ENCODE peak calls at places on chromosome 7, in five cellular contexts. Q is right atrium auricular region, X is epithelial cell of esophagus, K is endothelial cell, M is lower leg skin. C is an unnamed sample.

GRCh38 chr7:112162161-112163020 is 43.8 kb downstream of the DOCK4 start:
- DNase-seq in Q (peak), K (peak), X (peak), M (no peak), C (no peak)

GRCh38 chr7:149760538-149760937 is 12.8 kb downstream of the ZNF467 start:
- DNase-seq in K (no peak), X (no peak), Q (no peak), M (no peak), C (no peak)

GRCh38 chr7:41219276-41219675 is 483.6 kb downstream of the INHBA start:
- DNase-seq in X (no peak), K (no peak), M (no peak), Q (no peak), C (no peak)

GRCh38 chr7:137990251-137990901 is 11.5 kb downstream of the CREB3L2 start:
- DNase-seq in X (peak), M (no peak), Q (no peak), K (no peak), C (no peak)

GRCh38 chr7:74284781-74285259 is 4.4 kb upstream of the CLIP2 start:
- DNase-seq in Q (no peak), X (no peak), K (no peak), M (no peak), C (peak)

GRCh38 chr7:100655908-100656674 is at the start of gene ACTL6B:
- DNase-seq in Q (no peak), M (no peak), X (peak), K (peak), C (peak)

GRCh38 chr7:33853361-33854062 is 51.8 kb upstream of the BMPER start:
- DNase-seq in Q (no peak), K (no peak), X (no peak), M (no peak), C (no peak)

GRCh38 chr7:4781366-4782069 is 6.1 kb downstream of the AP5Z1 start:
- DNase-seq in Q (no peak), M (no peak), K (no peak), X (no peak), C (no peak)

GRCh38 chr7:115292381-115292780 is 370.5 kb downstream of the MDFIC start:
- DNase-seq in Q (no peak), K (no peak), X (no peak), M (no peak), C (no peak)

GRCh38 chr7:95004618-95005282 is 97.4 kb downstream of the PPP1R9A start:
- DNase-seq in M (no peak), X (no peak), Q (no peak), K (no peak), C (no peak)

GRCh38 chr7:55050286-55050685 is 31.5 kb downstream of the EGFR start:
- DNase-seq in K (no peak), X (no peak), M (no peak), Q (no peak), C (no peak)

GRCh38 chr7:91310829-91311460 is 46.7 kb downstream of the FZD1 start:
- DNase-seq in M (no peak), X (peak), Q (no peak), K (no peak), C (no peak)

GRCh38 chr7:47518827-47519226 is 63.1 kb downstream of the TNS3 start:
- DNase-seq in K (no peak), Q (peak), X (peak), M (no peak), C (no peak)

GRCh38 chr7:50268223-50268622 is 36.3 kb upstream of the IKZF1 start:
- DNase-seq in K (no peak), M (no peak), X (no peak), Q (no peak), C (no peak)

GRCh38 chr7:45718464-45719330 is 144.5 kb downstream of the ADCY1 start:
- DNase-seq in Q (no peak), K (no peak), X (no peak), M (no peak), C (no peak)

GRCh38 chr7:74023037-74023436 is 4.9 kb upstream of the ELN start:
- DNase-seq in M (peak), K (no peak), Q (peak), X (peak), C (no peak)

GRCh38 chr7:40194743-40195142 is 59.9 kb downstream of the SUGCT start:
- DNase-seq in X (peak), M (peak), K (no peak), Q (no peak), C (no peak)

GRCh38 chr7:29146888-29147609 is 712 bp upstream of the CPVL start:
- DNase-seq in X (no peak), Q (no peak), K (no peak), M (no peak), C (no peak)

GRCh38 chr7:132865366-132865765 is 216.5 kb downstream of the CHCHD3 start:
- DNase-seq in Q (no peak), K (peak), X (no peak), M (no peak), C (no peak)

GRCh38 chr7:149783386-149784250 is 10.2 kb upstream of the ZNF467 start:
- DNase-seq in K (no peak), X (no peak), Q (no peak), M (no peak), C (no peak)

GRCh38 chr7:29483219-29484104 is 80.2 kb upstream of the PRR15 start:
- DNase-seq in Q (no peak), K (no peak), X (no peak), M (no peak), C (no peak)

GRCh38 chr7:128167316-128167691 is 73.8 kb upstream of the LEP start:
- DNase-seq in K (no peak), X (peak), Q (no peak), M (no peak), C (peak)

GRCh38 chr7:113444281-113444680 is 325.9 kb upstream of the SMIM30 start:
- DNase-seq in X (peak), M (no peak), K (no peak), Q (no peak), C (no peak)

GRCh38 chr7:127783267-127783559 is 131.2 kb downstream of the SND1 start:
- DNase-seq in M (no peak), Q (no peak), K (no peak), X (no peak), C (no peak)

GRCh38 chr7:101315336-101315735 is 6.3 kb downstream of the IFT22 start:
- DNase-seq in Q (no peak), K (peak), M (no peak), X (peak), C (peak)

GRCh38 chr7:38699481-38699880 is 68.3 kb upstream of the AMPH start:
- DNase-seq in X (peak), Q (no peak), M (no peak), K (no peak), C (no peak)

GRCh38 chr7:145143690-145144089 is 307.8 kb upstream of the TPK1 start:
- DNase-seq in Q (no peak), X (no peak), M (no peak), K (no peak), C (no peak)

GRCh38 chr7:142508251-142508650 is 241.0 kb upstream of the PRSS1 start:
- DNase-seq in X (peak), Q (no peak), M (no peak), K (no peak), C (no peak)

GRCh38 chr7:101947899-101948298 is 130.5 kb downstream of the CUX1 start:
- DNase-seq in M (no peak), K (no peak), Q (no peak), X (no peak), C (no peak)

GRCh38 chr7:121960678-121961461 is 87.9 kb downstream of the PTPRZ1 start:
- DNase-seq in M (no peak), K (no peak), X (peak), Q (no peak), C (no peak)

DNA sequence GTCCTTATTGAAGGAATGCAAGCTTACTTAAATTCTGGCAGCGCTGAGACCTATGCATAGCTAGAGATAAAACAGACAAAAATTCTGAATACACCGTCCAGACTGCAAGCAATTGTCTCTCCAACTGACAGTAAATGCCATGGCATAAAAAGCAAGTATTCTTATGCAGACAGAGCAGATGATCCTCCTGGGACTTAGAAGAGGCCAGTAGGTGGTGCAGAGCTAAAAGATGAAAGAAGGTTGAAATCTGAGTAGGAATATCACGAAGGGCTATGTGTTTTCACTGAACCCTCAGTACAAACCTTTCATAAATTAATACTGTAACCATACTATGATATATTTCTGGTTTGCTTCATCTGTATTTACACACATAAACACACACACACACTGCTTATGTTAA is 157.0 kb upstream of the CACNA2D1 start:
- DNase-seq in Q (no peak), M (no peak), X (peak), K (no peak), C (no peak)
- TF ChIP-seq CTCF in Q (no peak), M (no peak), X (peak), K (no peak), C (no peak)

GRCh38 chr7:2921748-2922147 is 77.6 kb upstream of the GNA12 start:
- DNase-seq in X (no peak), Q (no peak), K (peak), M (no peak), C (no peak)
- TF ChIP-seq CTCF in X (peak), Q (no peak), K (peak), M (no peak), C (no peak)

GRCh38 chr7:156964971-156965370 is 15.5 kb downstream of the NOM1 start:
- DNase-seq in X (no peak), Q (no peak), M (no peak), K (no peak), C (no peak)

GRCh38 chr7:156968183-156968582 is 18.7 kb downstream of the NOM1 start:
- DNase-seq in Q (no peak), K (no peak), M (no peak), X (no peak), C (no peak)

GRCh38 chr7:156966387-156966786 is 16.9 kb downstream of the NOM1 start:
- DNase-seq in Q (no peak), X (no peak), M (no peak), K (no peak), C (no peak)

GRCh38 chr7:156975620-156976019 is 26.1 kb downstream of the NOM1 start:
- DNase-seq in Q (no peak), M (no peak), K (no peak), X (no peak), C (no peak)

DNA sequence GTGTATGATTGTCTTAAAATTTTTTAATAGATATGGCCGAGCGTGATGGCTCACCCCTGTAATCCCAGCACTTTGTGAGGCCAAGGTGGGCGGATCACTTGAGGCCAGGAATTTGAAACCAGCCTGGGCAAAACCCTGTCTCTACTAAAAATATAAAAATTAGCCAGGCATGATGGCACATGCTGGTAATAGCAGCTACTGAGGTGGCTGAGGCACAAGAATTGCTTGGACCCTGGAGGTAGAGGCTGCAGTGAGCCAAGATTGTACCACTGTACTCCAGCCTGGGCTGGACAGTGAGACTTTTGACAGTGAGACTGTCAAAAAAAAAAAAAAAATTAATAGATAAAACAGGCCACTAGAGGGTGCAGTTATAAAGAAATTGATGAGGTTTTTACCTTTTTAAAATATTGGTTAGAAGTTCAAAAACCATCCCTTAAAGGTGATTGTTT is 20.5 kb downstream of the NOM1 start:
- DNase-seq in X (peak), M (no peak), Q (no peak), K (no peak), C (no peak)
- TF ChIP-seq CTCF in X (peak), M (no peak), Q (no peak), K (peak), C (peak)

GRCh38 chr7:131074043-131074442 is 253.6 kb upstream of the MKLN1 start:
- DNase-seq in X (no peak), K (no peak), Q (no peak), M (no peak), C (no peak)

GRCh38 chr7:131074585-131074984 is 253.1 kb upstream of the MKLN1 start:
- DNase-seq in M (no peak), X (no peak), K (no peak), Q (no peak), C (no peak)

GRCh38 chr7:131068604-131069021 is 259.1 kb upstream of the MKLN1 start:
- DNase-seq in K (no peak), M (no peak), Q (no peak), X (no peak), C (no peak)

GRCh38 chr7:131072505-131073091 is 255.1 kb upstream of the MKLN1 start:
- DNase-seq in K (no peak), X (peak), M (no peak), Q (no peak), C (no peak)

GRCh38 chr7:131071786-131072504 is 255.7 kb upstream of the MKLN1 start:
- DNase-seq in Q (peak), X (peak), M (no peak), K (no peak), C (no peak)
- TF ChIP-seq CTCF in Q (no peak), X (peak), M (no peak), K (peak), C (peak)

GRCh38 chr7:44700322-44700721 is 48.3 kb upstream of the ZMIZ2 start:
- DNase-seq in K (no peak), Q (no peak), M (no peak), X (no peak), C (no peak)
- TF ChIP-seq CTCF in K (no peak), Q (no peak), M (no peak), X (no peak), C (no peak)

DNA sequence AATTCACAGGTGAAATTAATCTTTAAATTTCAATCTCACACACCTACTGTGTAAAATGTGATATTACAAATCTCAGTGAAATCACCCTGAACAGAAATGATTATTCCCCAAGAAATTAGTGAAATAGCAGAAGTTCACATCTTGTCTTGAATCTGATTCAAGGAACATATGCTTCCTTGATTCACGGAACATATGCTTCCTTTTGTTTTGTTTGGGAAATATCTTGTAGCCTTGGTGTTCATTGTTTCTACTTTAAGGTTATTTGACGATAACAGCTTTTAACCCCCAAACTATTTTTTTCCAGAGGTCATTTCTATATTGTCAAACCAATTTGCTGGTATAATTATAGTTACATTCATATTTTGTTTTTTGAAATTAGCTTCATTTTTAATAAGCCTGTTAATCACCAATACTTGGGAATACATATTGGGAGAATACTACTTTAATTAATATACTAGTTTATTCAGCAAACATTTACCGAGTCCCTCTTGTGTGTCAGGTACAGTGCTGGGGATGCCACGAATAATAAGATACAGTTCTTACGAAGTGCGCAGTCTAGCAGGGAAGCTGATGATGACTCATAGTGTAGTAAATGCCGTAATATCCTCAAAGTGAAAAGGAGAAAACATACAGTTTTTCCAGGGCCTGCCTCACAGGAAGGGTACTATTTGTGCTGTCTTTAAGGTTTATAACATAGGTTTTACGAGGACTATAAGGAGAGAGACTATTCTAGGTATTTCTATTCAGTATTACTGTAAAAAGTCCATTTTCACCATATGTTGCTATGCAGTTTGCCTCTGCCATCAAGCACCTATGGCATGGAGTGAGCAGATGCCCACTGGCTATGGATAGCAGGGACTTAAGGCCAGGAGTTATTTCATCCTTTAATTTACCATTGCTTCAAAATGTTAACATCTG is 32.5 kb downstream of the PRKAR2B start:
- DNase-seq in M (no peak), K (no peak), X (no peak), Q (no peak), C (no peak)
- TF ChIP-seq CTCF in M (no peak), K (no peak), X (no peak), Q (no peak), C (no peak)

DNA sequence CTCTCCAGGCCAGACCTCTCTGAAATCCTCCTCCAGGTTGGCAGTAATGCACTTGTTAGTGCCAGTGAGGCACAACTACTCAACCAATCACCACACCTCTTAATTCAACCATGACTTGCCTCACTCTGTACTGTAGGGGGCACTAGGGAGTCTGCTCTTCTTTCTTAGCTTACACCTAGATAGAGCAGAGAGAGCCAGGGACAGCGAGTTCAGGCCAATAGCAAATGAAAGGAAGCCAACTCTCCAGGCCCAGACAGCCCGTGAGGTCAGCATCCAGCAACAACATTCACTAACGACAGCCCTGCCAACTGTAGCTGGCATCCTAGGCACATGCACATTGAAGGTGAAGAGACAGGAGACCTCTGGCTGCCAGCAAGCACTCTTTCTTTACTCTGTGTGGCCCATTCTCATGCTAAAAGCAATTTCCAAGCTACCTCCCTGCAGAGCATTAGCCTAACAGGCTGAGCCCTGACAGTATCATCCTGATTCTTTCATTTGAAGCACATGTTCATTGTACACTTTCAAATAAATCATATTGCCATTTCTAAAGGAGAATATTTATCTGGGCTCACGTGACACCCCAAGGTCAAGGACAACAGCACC is 136.3 kb downstream of the DPY19L1 start:
- DNase-seq in Q (no peak), M (no peak), X (peak), K (no peak), C (peak)
- TF ChIP-seq CTCF in Q (no peak), M (no peak), X (peak), K (peak), C (peak)

GRCh38 chr7:6430271-6430940 is 17.3 kb downstream of the DAGLB start:
- DNase-seq in Q (no peak), X (peak), K (no peak), M (no peak), C (no peak)
- TF ChIP-seq CTCF in Q (no peak), X (peak), K (no peak), M (no peak), C (peak)

C was measured in GM13977.